ENCODE peak calls at places on chromosomes 11 and 22, in seven cellular contexts. Q is GM23338, E is HCT116, K is GM23248, I is neural progenitor cell, D is OCI-LY7, A is PC-3. J is an unnamed sample. For H3K79me2, the result is how much of the 10 kb centered on the place peaks cover.

GRCh38 chr11:107576497-107577086 is 11.1 kb upstream of the ALKBH8 start:
- DNase-seq in Q (peak), A (peak), I (peak), D (peak), K (peak), E (no peak), J (peak)

GRCh38 chr11:1083621-1084551 is 9.2 kb downstream of the MUC2 start:
- DNase-seq in I (no peak), E (no peak), K (no peak), A (no peak), D (no peak), Q (no peak), J (no peak)

GRCh38 chr11:104033134-104033533 is 3.3 kb upstream of the DDI1 start:
- DNase-seq in D (no peak), I (no peak), E (no peak), Q (no peak), A (peak), K (peak), J (no peak)

GRCh38 chr22:30575011-30575671 is 676 bp upstream of the GAL3ST1 start:
- DNase-seq in K (peak), Q (peak), E (no peak), I (peak), D (no peak), A (no peak), J (no peak)

GRCh38 chr11:45073575-45074225 is 72.7 kb upstream of the PRDM11 start:
- DNase-seq in E (no peak), I (peak), D (peak), K (no peak), Q (no peak), A (no peak), J (peak)

GRCh38 chr22:26713823-26714449 is 56.5 kb downstream of the MIAT start:
- DNase-seq in I (no peak), Q (no peak), E (no peak), K (peak), D (no peak), A (no peak), J (no peak)

GRCh38 chr22:17910561-17911311 is 113.6 kb downstream of the MICAL3 start:
- DNase-seq in I (peak), E (no peak), Q (peak), D (no peak), A (peak), K (peak), J (peak)

GRCh38 chr22:29328566-29329500 is 13.3 kb upstream of the RASL10A start:
- DNase-seq in K (peak), A (no peak), I (no peak), E (no peak), Q (no peak), D (no peak), J (no peak)

GRCh38 chr22:33210129-33210784 is 152.1 kb upstream of the SYN3 start:
- DNase-seq in D (peak), A (peak), K (peak), I (peak), Q (peak), E (no peak), J (peak)

DNA sequence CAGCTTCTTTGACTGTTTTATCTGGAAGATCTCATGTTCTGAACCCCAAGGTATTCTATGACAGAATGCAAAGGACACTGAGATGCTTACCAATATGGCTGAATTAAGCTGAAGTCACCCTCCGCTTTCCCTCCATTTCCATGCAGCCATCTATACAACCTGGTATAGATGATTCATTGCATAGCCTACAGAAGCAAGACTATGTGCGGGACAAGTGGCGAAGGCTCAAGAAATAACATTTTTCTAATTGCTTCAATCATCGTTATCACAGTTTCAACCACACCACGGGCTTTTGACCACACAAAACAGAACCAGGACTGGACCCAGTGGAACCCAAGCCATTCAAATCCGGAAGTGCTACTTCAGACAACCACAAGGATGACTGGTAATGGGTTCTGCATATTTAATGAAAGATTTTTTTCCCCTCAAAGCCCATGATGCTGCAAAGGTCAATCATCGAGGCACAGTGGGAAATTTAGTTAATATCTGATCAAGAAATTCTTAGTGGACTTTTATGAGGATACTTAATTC is 61.9 kb downstream of the CD44 start:
- DNase-seq in I (no peak), D (no peak), K (no peak), A (no peak), Q (no peak), E (no peak), J (no peak)
- H3K79me2 ChIP-seq in I (under half), D (under half), K (half or more), A (under half), Q (under half), E (half or more), J (half or more)

DNA sequence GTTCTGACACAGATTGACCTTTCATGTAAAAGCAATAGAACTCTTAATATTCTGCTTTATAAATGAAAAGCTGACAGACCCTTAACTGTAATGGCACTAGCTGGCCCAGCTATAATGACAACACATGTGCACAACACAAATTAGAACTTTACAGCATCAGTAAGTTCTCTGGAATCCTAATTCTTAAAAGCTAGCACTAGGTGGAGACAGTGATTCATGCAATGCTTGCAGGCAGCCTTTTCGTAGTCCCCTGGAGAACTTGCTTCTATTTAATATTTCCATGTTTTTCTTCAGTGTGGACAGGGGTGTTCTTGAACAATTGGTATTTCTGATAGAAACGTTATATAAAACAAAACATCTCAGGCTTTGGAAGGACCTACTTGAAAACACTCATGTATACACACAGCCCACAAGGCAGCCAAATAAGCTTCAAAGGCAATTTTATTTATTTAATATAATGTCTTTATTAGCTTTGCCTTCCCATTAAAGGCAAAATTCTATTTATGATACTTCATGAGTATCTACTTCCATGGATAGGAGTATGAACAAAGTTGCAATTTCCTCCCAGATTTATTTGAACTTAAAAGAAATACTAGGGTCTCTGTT is 374.3 kb upstream of the MPPED2 start:
- DNase-seq in I (peak), K (peak), Q (peak), A (peak), E (peak), D (peak), J (peak)
- TF ChIP-seq EZH2phosphoT487 in I (no peak), K (no peak), Q (no peak), A (no peak), E (no peak), D (no peak), J (no peak)

GRCh38 chr11:19955660-19956059 is 204.6 kb downstream of the DBX1 start:
- DNase-seq in Q (no peak), A (no peak), D (no peak), K (no peak), E (no peak), I (no peak), J (no peak)

GRCh38 chr11:19954899-19955298 is 205.4 kb downstream of the DBX1 start:
- DNase-seq in E (no peak), Q (no peak), D (no peak), A (peak), I (no peak), K (peak), J (no peak)

GRCh38 chr11:19952101-19952605 is 208.1 kb downstream of the DBX1 start:
- DNase-seq in A (no peak), I (no peak), D (no peak), K (no peak), Q (no peak), E (no peak), J (no peak)

GRCh38 chr11:19953342-19953741 is 206.9 kb downstream of the DBX1 start:
- DNase-seq in E (no peak), A (no peak), D (no peak), I (peak), K (peak), Q (peak), J (no peak)

GRCh38 chr11:19953909-19954308 is 206.4 kb downstream of the DBX1 start:
- DNase-seq in K (peak), I (peak), A (peak), E (peak), Q (peak), D (no peak), J (no peak)
- H3K4me3 ChIP-seq in K (no peak), I (no peak), A (no peak), E (no peak), Q (no peak), D (no peak), J (no peak)

DNA sequence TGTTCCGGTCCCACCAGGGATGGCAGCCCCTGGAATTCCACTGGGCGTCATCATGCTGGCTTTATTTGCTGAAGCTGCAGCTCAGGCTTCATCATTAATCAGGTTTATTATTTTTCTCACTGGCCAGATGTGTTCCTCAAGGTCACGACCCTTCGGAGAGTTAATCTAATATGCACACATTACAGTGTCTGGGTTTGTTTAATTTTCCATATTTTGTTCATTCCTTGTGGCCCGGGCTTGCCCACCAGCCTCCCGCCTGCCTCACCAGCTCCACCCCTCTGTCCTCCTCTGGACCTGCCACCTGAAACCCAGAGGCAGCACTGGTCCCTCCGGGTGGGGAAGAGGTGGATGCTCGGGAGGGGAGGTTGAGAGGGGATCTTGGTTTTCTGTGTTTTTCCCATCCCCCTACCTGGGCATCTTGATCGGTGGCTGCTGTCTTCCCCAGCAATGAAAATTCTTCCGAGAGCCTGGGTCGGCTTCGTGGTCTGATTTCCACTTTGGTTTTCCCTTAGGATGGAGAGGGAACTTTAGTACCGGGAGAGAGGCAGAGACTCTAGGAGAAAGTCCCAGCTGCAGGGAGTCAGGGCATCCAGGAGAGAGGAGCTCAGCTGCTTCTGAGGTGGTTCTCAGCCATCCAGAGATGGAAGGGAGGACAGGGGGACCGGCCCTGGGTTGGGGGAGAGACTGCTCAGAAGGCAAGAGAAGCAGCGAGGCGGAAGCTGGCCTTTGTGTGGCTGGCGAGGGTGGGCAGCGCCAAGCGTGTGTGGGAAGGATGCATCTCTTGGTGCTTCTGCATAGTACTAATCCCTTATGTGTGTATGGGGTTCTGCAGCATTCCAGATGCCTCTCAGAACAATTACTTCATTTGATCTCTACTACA is 2.1 kb downstream of the GRIK4 start:
- DNase-seq in D (no peak), E (no peak), Q (no peak), A (no peak), I (peak), K (no peak), J (no peak)
- H3K79me2 ChIP-seq in D (under half), E (under half), Q (under half), A (under half), I (under half), K (under half), J (under half)

GRCh38 chr11:116928845-116929244 is 91.4 kb upstream of the APOA1 start:
- DNase-seq in K (no peak), E (no peak), I (no peak), Q (no peak), A (no peak), D (peak), J (no peak)

GRCh38 chr11:116928102-116928777 is 90.8 kb upstream of the APOA1 start:
- DNase-seq in I (no peak), Q (no peak), K (no peak), D (peak), E (no peak), A (no peak), J (peak)

GRCh38 chr11:116930177-116930576 is 92.8 kb upstream of the APOA1 start:
- DNase-seq in A (no peak), Q (peak), E (no peak), D (peak), K (peak), I (no peak), J (peak)

GRCh38 chr11:116930586-116930985 is 93.2 kb upstream of the APOA1 start:
- DNase-seq in Q (no peak), A (no peak), I (no peak), D (peak), K (no peak), E (no peak), J (peak)

DNA sequence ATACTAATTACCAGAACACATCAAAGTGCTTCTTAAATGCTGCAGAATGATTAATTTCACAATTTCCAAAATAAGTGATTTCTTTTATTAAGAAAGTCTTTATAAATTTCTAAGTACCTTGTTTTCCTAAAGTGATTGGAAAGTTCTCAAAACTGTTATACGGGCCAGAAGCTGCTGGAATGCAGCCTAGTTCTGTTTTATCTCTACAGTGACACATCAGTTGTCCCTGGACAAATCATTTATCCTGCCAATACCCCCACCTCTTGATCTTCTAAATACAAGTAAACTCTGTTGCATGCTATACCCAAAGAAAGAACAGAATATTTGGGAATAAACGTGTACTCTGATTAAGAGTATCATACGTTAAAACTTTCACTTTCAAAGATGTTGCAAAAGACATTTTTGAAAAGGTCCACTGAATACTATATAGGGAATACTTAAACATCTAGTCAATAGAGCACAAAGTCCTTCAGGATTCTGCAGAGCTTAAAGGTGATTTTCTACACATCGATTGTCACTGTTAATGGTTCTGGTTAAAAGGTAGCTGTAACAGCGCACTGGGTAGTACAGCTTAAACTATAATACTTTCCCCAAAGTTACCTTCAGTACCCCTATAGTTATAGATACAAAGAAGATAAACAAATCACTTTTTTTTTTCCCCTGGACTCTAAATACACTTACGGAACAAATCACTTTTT is 92.1 kb upstream of the APOA1 start:
- DNase-seq in I (no peak), D (no peak), E (no peak), K (peak), Q (no peak), A (no peak), J (no peak)
- TF ChIP-seq EZH2phosphoT487 in I (no peak), D (no peak), E (no peak), K (no peak), Q (no peak), A (no peak), J (no peak)

J was measured in MM.1S.